ENCODE peak calls at places on chromosomes 6 and 20, in four cellular contexts. J is HFF-Myc; R is activated naive CD4-positive, alpha-beta T cell treated with anti-CD3 and anti-CD28 coated beads for 36 hours; E is NCI-H1436 treated with DMSO at 0.1 percent for 48 hours. L is an unnamed sample.

GRCh38 chr6:35044771-35045275 is 96.3 kb downstream of the TCP11 start:
- DNase-seq in J (peak; percentile 41), R (no peak), E (no peak), L (no peak)

GRCh38 chr6:104240865-104241264 is 618.9 kb downstream of the HACE1 start:
- DNase-seq in J (no peak), R (no peak), E (no peak), L (no peak)

GRCh38 chr6:2162089-2162465 is 83.3 kb downstream of the GMDS start:
- DNase-seq in J (no peak), R (no peak), E (no peak), L (no peak)

GRCh38 chr6:132392792-132393191 is 8.5 kb downstream of the MOXD1 start:
- DNase-seq in J (no peak), R (no peak), E (no peak), L (no peak)

GRCh38 chr20:30815577-30816181 is 441.8 kb upstream of the DEFB115 start:
- DNase-seq in J (no peak), R (no peak), E (no peak), L (no peak)

GRCh38 chr6:170266061-170266825 is 24.6 kb downstream of the DLL1 start:
- DNase-seq in J (no peak), R (no peak), E (no peak), L (no peak)

GRCh38 chr6:122569372-122569771 is 40.8 kb upstream of the PKIB start:
- DNase-seq in J (no peak), R (no peak), E (no peak), L (no peak)

GRCh38 chr6:3825851-3826581 is 23.2 kb upstream of the FAM50B start:
- DNase-seq in J (peak; percentile 87), R (no peak), E (no peak), L (peak; percentile 96)

GRCh38 chr6:134453792-134454510 is 136.0 kb upstream of the SGK1 start:
- DNase-seq in J (no peak), R (no peak), E (no peak), L (no peak)

GRCh38 chr20:38692436-38693411 is 31.6 kb upstream of the SLC32A1 start:
- DNase-seq in J (peak; percentile 52), R (peak; percentile 81), E (no peak), L (peak; percentile 29)

GRCh38 chr6:49576618-49577017 is 26.1 kb downstream of the C6orf141 start:
- DNase-seq in J (no peak), R (no peak), E (no peak), L (no peak)

GRCh38 chr20:45041464-45042337 is 59.2 kb downstream of the KCNS1 start:
- DNase-seq in J (peak; percentile 48), R (no peak), E (no peak), L (no peak)

GRCh38 chr6:3841711-3842565 is 7.2 kb upstream of the FAM50B start:
- DNase-seq in J (no peak), R (no peak), E (no peak), L (no peak)

GRCh38 chr20:8079976-8080375 is 52.1 kb upstream of the PLCB1 start:
- DNase-seq in J (no peak), R (no peak), E (no peak), L (no peak)

GRCh38 chr6:134152767-134153485 is 100.5 kb upstream of the SLC2A12 start:
- DNase-seq in J (no peak), R (no peak), E (no peak), L (no peak)

GRCh38 chr6:90458353-90459224 is 128.3 kb downstream of the MAP3K7 start:
- DNase-seq in J (no peak), R (peak; percentile 95), E (no peak), L (no peak)

GRCh38 chr6:76876922-76877553 is 586.3 kb downstream of the HTR1B start:
- DNase-seq in J (no peak), R (no peak), E (no peak), L (peak; percentile 39)

GRCh38 chr6:2611092-2611491 is 139.6 kb downstream of the MYLK4 start:
- DNase-seq in J (no peak), R (no peak), E (no peak), L (peak; percentile 23)

GRCh38 chr20:5364136-5364821 is 47.5 kb upstream of the PROKR2 start:
- DNase-seq in J (no peak), R (no peak), E (no peak), L (no peak)

GRCh38 chr20:53579581-53580375 is 13.9 kb downstream of the ZNF217 start:
- DNase-seq in J (no peak), R (peak; percentile 45), E (no peak), L (peak; percentile 66)

GRCh38 chr20:41424546-41424945 is 57.9 kb upstream of the EMILIN3 start:
- DNase-seq in J (no peak), R (no peak), E (no peak), L (peak; percentile 16)

GRCh38 chr20:56624786-56625681 is 4.1 kb upstream of the TFAP2C start:
- DNase-seq in J (no peak), R (no peak), E (no peak), L (no peak)

GRCh38 chr6:20242397-20242796 is 30.1 kb upstream of the MBOAT1 start:
- DNase-seq in J (no peak), R (no peak), E (no peak), L (no peak)

GRCh38 chr6:515267-515666 is 123.7 kb downstream of the IRF4 start:
- DNase-seq in J (no peak), R (no peak), E (no peak), L (no peak)

GRCh38 chr6:170186006-170186908 is 104.6 kb downstream of the DLL1 start:
- DNase-seq in J (no peak), R (no peak), E (no peak), L (no peak)

GRCh38 chr6:53824714-53825113 is 29.9 kb downstream of the LRRC1 start:
- DNase-seq in J (no peak), R (no peak), E (no peak), L (no peak)

GRCh38 chr20:34647737-34648136 is 29.2 kb downstream of the PIGU start:
- DNase-seq in J (no peak), R (no peak), E (no peak), L (no peak)

GRCh38 chr6:163398796-163399195 is 15.7 kb upstream of the QKI start:
- DNase-seq in J (no peak), R (no peak), E (no peak), L (no peak)

L was measured in fibroblast of the conjunctiva.